ENCODE peak calls at places on chromosomes 13 and 19, in five cellular contexts. J is hepatocyte, I is A549, Q is heart left ventricle, Y is heart right ventricle. R is an unnamed sample.

GRCh38 chr13:46896346-46897138 is at the start of gene HTR2A:
- DNase-seq in Y (peak), Q (peak), I (no peak), J (peak), R (no peak)

GRCh38 chr13:72386138-72386684 is 341.2 kb downstream of the MZT1 start:
- DNase-seq in J (no peak), Q (no peak), I (no peak), Y (no peak), R (no peak)

GRCh38 chr13:39588384-39588783 is 14.6 kb downstream of the LHFPL6 start:
- DNase-seq in Y (no peak), J (no peak), Q (no peak), I (no peak), R (no peak)

GRCh38 chr19:50686310-50687032 is 33.1 kb downstream of the SHANK1 start:
- DNase-seq in Q (no peak), Y (no peak), J (no peak), I (no peak), R (no peak)

GRCh38 chr13:92196566-92197256 is 798.3 kb downstream of the GPC5 start:
- DNase-seq in Y (no peak), Q (no peak), I (no peak), J (no peak), R (no peak)

GRCh38 chr13:85255978-85256377 is 543.2 kb downstream of the SLITRK6 start:
- DNase-seq in Y (no peak), J (no peak), I (no peak), Q (no peak), R (no peak)

GRCh38 chr19:3575260-3575741 is 2.6 kb downstream of the HMG20B start:
- DNase-seq in J (no peak), Y (no peak), I (peak), Q (no peak), R (no peak)

GRCh38 chr19:33906578-33907335 is 110.1 kb downstream of the KCTD15 start:
- DNase-seq in Q (peak), Y (peak), J (peak), I (peak), R (no peak)

GRCh38 chr19:39166571-39167391 is 30.0 kb upstream of the NCCRP1 start:
- DNase-seq in Q (peak), J (peak), Y (peak), I (no peak), R (no peak)

GRCh38 chr13:66803759-66804456 is 426.2 kb downstream of the PCDH9 start:
- DNase-seq in J (no peak), Q (no peak), Y (no peak), I (no peak), R (no peak)

GRCh38 chr19:17244618-17245534 is 843 bp downstream of the NR2F6 start:
- DNase-seq in Y (no peak), I (no peak), Q (no peak), J (peak), R (no peak)
- H3K27ac ChIP-seq in Y (peak), I (peak), Q (peak), J (peak), R (peak)

DNA sequence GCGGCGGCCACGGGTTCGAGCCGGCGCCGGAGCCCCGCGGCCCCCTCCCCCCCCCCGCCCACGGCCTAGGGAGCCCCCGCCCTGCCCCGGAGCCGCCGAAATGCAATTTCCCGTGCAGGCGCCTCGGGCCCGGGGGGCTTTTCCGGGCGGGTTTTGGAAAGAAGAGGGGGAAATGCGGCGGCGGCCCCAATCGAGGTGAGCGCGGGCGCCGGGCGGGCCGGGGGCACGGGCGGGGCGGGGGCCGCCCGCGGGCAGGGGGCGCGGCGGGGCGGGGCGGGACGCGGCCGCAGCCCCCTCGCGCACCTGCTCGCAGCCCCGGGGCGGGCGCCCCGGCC is 11.7 kb upstream of the NANOS3 start:
- DNase-seq in J (no peak), Q (no peak), I (no peak), Y (no peak), R (no peak)
- H3K4me3 ChIP-seq in J (peak), Q (peak), I (peak), Y (peak), R (peak)

GRCh38 chr19:42131149-42132029 is 857 bp downstream of the POU2F2 start:
- DNase-seq in Y (no peak), Q (no peak), J (no peak), I (no peak), R (no peak)

GRCh38 chr19:42130254-42130573 is 2.0 kb downstream of the POU2F2 start:
- DNase-seq in Y (no peak), J (no peak), Q (no peak), I (no peak), R (no peak)

GRCh38 chr19:42126565-42126964 is 5.7 kb downstream of the POU2F2 start:
- DNase-seq in Q (no peak), J (no peak), I (no peak), Y (no peak), R (no peak)

GRCh38 chr19:42132030-42132628 is at the start of gene POU2F2:
- DNase-seq in I (no peak), Y (peak), Q (no peak), J (no peak), R (peak)

DNA sequence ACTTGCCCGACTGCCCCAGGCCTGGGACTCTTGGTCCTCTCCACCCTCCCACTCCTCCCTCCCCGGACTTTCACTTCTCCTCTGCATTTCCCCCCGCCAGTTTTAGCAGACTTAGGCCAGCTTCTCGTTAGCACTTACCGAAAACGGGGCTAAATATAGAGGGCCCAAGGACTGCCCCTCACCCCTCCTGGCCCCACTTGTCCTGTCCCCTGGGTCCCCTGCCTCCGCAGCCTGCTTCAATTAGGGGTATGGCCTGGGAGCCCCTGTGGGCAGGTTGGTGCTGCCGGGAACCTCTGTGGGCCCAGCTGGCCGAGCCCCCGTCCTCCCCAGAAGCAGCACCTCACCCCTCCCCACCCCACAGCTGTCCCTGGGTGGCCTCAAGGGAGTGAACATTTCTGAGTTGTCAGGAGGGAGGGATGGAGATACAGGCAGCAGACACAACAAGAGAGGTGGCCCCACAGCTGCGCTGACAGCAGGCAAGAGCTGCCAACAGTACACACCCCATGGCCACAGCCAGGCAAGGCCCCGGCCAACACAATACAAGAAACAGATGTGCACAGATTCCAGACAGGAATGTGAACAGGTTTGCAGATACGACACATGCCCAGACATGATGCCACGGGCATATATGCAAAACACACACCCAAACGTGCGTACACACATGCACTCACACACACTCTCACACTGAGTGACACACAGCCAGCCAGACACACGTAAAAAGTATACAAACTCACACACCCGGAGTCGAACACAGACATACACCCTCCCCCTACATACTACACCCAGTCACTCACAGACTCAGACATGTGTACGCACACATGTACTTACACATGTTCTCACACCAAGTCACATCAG is 2.6 kb downstream of the POU2F2 start:
- DNase-seq in Q (no peak), Y (peak), I (no peak), J (no peak), R (peak)
- H3K27ac ChIP-seq in Q (no peak), Y (no peak), I (no peak), J (no peak), R (no peak)

GRCh38 chr13:43786472-43786765 is 353 bp downstream of the ENOX1 start:
- DNase-seq in Y (no peak), Q (no peak), J (no peak), I (no peak), R (no peak)

GRCh38 chr13:43784491-43784890 is 2.3 kb downstream of the ENOX1 start:
- DNase-seq in Y (no peak), J (no peak), I (no peak), Q (no peak), R (no peak)

GRCh38 chr13:43783820-43784219 is 3.0 kb downstream of the ENOX1 start:
- DNase-seq in Y (peak), Q (no peak), I (peak), J (peak), R (no peak)

GRCh38 chr13:43785681-43786471 is 896 bp downstream of the ENOX1 start:
- DNase-seq in Y (peak), I (peak), Q (peak), J (peak), R (no peak)

GRCh38 chr13:43785166-43785680 is 1.5 kb downstream of the ENOX1 start:
- DNase-seq in J (no peak), I (no peak), Y (no peak), Q (no peak), R (no peak)
- H3K4me3 ChIP-seq in J (peak), I (peak), Y (peak), Q (peak), R (peak)

R was measured in ascending aorta.